ENCODE peak calls at places on chromosome 12, in six cellular contexts. M is IMR-90, Y is mesenchymal stem cell, S is mesendoderm, G is H1, R is trophoblast cell. X is an unnamed sample.
A peak's percentile ranks its signal among the peaks of the same experiment; 100 is the strongest.

GRCh38 chr12:53115891-53116675 is 12.8 kb downstream of the SOAT2 start:
- DNase-seq in G (no peak), Y (no peak), M (no peak), R (no peak), S (no peak), X (no peak)

GRCh38 chr12:53739285-53740129 is 12.3 kb upstream of the CALCOCO1 start:
- DNase-seq in G (no peak), Y (no peak), M (no peak), R (no peak), S (no peak), X (no peak)

GRCh38 chr12:52378091-52378490 is 7.4 kb downstream of the KRT84 start:
- DNase-seq in S (no peak), R (no peak), G (no peak), M (no peak), Y (no peak), X (no peak)

GRCh38 chr12:65327207-65328076 is 49.0 kb downstream of the MSRB3 start:
- DNase-seq in G (no peak), S (no peak), R (no peak), Y (peak; percentile 58), M (peak; percentile 91), X (no peak)

GRCh38 chr12:9741726-9742125 is 8.8 kb upstream of the CLECL1 start:
- DNase-seq in M (no peak), S (no peak), Y (no peak), G (no peak), R (no peak), X (no peak)

GRCh38 chr12:104976703-104977102 is 9.4 kb upstream of the NOPCHAP1 start:
- DNase-seq in G (peak; percentile 57), M (no peak), S (no peak), R (no peak), Y (no peak), X (no peak)

GRCh38 chr12:97167598-97167997 is 260.5 kb downstream of the NEDD1 start:
- DNase-seq in R (no peak), Y (no peak), M (no peak), S (no peak), G (no peak), X (no peak)

GRCh38 chr12:53980448-53981388 is 4.2 kb upstream of the HOXC10 start:
- DNase-seq in S (no peak), Y (no peak), M (no peak), R (no peak), G (no peak), X (no peak)

GRCh38 chr12:2364566-2365165 is 311.9 kb downstream of the CACNA1C start:
- DNase-seq in S (peak; percentile 32), R (peak; percentile 16), M (no peak), Y (no peak), G (no peak), X (no peak)

GRCh38 chr12:31000751-31001150 is 72.9 kb upstream of the DDX11 start:
- DNase-seq in S (no peak), R (no peak), M (peak; percentile 34), Y (peak; percentile 43), G (no peak), X (no peak)

GRCh38 chr12:131911251-131911650 is 16.8 kb downstream of the ULK1 start:
- DNase-seq in S (no peak), M (no peak), Y (no peak), R (no peak), G (no peak), X (no peak)

GRCh38 chr12:49549735-49550710 is 11.2 kb downstream of the KCNH3 start:
- DNase-seq in Y (no peak), R (no peak), M (no peak), G (no peak), S (no peak), X (no peak)

GRCh38 chr12:31507966-31508365 is 83.0 kb downstream of the DENND5B start:
- DNase-seq in S (no peak), Y (peak; percentile 61), G (no peak), R (peak; percentile 17), M (peak; percentile 70), X (no peak)

GRCh38 chr12:100842156-100842555 is 47.6 kb downstream of the ANO4 start:
- DNase-seq in G (no peak), M (no peak), R (peak; percentile 49), Y (no peak), S (no peak), X (no peak)

GRCh38 chr12:94271351-94271750 is 123.0 kb downstream of the PLXNC1 start:
- DNase-seq in G (no peak), Y (no peak), S (no peak), R (no peak), M (no peak), X (no peak)

GRCh38 chr12:55673638-55674037 is 34.1 kb downstream of the ITGA7 start:
- DNase-seq in G (no peak), R (no peak), S (no peak), Y (no peak), M (no peak), X (no peak)

GRCh38 chr12:2282321-2282720 is 229.5 kb downstream of the CACNA1C start:
- DNase-seq in Y (no peak), S (peak; percentile 82), G (no peak), R (no peak), M (no peak), X (no peak)

GRCh38 chr12:131436922-131437705 is 273.8 kb upstream of the SFSWAP start:
- DNase-seq in G (peak; percentile 46), Y (no peak), R (no peak), S (peak; percentile 20), M (no peak), X (no peak)

GRCh38 chr12:9926876-9927275 is 5.3 kb downstream of the CLEC2A start:
- DNase-seq in S (no peak), G (no peak), R (peak; percentile 58), Y (peak; percentile 7), M (no peak), X (no peak)

GRCh38 chr12:108572166-108572790 is 9.9 kb downstream of the ISCU start:
- DNase-seq in M (no peak), S (no peak), G (peak; percentile 23), R (no peak), Y (no peak), X (no peak)

GRCh38 chr12:5884285-5884684 is 60.8 kb downstream of the ANO2 start:
- DNase-seq in R (no peak), Y (no peak), G (no peak), S (no peak), M (no peak), X (no peak)

DNA sequence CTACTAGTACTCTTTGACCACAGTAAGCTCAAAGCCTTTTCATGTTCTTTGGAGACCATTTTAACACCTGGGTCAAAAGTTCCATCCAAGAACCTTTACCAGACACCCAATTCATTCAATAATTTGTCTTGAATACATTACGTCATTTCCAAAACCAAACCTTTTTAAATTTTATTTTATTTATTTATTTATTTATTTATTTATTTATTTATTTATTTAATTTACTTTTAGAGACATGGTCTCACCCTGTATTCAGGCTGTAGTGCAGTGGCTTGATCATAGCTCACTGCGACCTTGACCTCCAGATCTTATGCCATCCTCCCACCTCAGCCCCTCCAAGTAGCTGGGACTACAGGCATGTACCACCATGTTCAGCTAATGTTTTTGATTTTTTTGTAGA is 113.5 kb downstream of the BCAT1 start:
- DNase-seq in Y (no peak), M (no peak), S (no peak), G (no peak), R (no peak), X (no peak)
- H3K36me3 ChIP-seq in Y (peaks cover 16% of the 10 kb centered on the region), M (peaks cover 20% of the 10 kb centered on the region), S (no peaks in the 10 kb centered on the region), G (peaks cover 50% of the 10 kb centered on the region), R (peaks cover 10% of the 10 kb centered on the region), X (peaks cover 93% of the 10 kb centered on the region)

DNA sequence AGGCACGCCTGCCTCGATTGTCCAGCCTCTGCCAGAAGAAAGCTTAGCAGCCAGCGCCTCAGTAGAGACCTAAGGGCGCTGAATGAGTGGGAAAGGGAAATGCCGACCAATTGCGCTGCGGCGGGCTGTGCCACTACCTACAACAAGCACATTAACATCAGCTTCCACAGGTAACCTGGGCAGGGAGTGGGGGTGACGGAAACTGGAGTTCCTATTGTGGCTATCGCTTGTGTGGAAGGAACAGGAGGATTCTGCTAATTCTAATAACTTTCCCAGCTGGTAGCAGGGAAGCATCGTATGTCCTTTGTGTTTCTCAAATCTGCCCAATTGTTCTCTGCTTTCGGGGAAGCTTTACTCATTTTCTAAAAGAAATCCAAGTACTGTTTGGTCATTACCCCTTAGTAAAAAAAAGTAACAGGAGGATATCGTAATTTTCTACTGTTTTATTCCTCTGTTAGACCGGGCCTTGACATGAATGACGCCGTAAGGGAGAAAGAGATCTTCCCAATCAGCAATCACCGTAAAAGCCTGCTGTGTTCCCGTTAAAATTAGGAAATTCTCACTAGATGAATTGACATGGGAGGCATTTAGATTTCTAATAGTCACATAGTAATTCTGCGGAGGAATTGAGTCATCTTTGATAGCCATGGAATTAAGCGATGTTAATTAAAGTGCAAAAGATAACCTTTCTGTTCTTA is 459 bp downstream of the THAP2 start:
- DNase-seq in Y (no peak), R (peak; percentile 27), S (no peak), M (peak; percentile 15), G (no peak), X (no peak)
- H3K23ac ChIP-seq in Y (no peak overlapping the region), R (no peak overlapping the region), S (peak overlapping the region; percentile 32), M (peak overlapping the region; percentile 93), G (no peak overlapping the region), X (no peak overlapping the region)

DNA sequence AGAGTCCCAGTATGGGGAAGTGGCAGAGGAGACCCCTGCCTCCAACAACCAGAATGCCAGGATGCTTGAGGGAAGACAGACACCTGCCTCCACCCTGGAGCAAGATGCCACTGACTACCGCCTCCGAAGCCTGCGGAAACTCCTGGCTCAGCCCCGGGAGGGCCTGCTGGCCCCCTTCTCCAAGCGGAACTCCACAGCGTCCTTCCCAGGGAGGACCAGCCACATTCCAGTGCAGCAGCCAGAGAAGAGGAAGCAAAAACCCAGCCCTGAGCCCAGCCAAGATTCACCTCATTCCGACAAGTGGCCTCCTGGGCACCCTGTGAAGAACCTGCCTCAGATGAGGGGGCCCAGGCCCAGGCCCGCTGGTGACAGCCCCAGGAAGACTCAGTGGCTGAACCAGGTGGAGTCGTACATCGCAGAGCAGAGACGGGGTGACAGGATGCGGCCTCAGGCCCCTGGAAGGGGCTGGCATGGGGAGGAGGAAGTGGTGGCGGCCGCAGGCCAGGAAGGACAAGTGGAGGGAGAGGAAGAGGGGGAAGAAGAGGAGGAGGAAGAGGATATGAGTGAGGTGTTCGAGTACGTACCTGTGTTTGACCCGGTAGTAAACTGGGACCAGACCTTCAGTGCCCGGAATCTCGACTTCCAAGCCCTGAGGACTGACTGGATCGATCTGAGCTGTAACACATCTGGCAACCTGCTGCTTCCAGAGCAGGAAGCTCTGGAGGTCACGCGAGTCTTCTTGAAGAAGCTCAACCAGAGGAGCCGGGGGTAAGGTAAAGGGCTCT is 93.7 kb downstream of the B4GALNT3 start:
- DNase-seq in S (no peak), Y (no peak), R (no peak), M (no peak), G (no peak), X (no peak)
- H3K9ac ChIP-seq in S (no peak overlapping the region), Y (no peak overlapping the region), R (no peak overlapping the region), M (no peak overlapping the region), G (no peak overlapping the region), X (no peak overlapping the region)

DNA sequence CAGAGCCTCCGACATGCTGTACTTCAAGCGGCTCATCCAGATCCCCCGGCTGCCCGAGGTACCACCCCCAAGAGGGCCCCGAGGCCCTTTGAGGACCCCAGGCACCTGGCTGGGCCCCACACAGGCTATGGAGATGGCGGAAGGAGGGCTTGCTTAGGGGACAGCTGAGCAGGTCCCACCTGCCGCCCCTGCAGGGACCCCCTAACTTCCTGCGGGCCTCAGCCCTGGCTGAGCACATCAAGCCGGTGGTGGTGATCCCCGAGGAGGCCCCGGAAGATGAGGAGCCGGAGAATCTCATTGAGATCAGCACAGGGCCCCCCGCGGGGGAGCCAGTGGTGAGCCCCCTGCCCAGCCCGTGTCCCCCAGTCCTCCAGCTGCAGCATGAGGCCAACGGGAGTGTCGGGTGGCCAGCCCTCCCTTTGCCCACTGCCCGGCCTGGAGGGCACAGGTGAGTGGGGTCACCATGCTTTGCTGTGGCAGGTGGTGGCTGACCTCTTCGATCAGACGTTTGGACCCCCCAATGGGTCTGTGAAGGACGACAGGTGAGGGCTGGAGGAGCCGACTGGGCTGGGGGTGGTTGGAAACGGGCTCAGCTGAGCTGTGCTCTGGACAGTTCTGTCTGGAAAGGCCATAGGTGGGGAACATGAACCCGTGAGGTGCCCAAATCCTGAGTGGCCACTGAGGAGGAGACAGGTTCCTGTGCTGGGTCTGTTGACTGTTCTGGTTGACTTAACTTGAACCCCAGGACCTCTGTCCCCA is 20.0 kb downstream of the HIP1R start:
- DNase-seq in G (no peak), R (no peak), Y (no peak), S (no peak), M (no peak), X (no peak)
- H3K36me3 ChIP-seq in G (peaks cover 3% of the 10 kb centered on the region), R (peaks cover 7% of the 10 kb centered on the region), Y (peaks cover 3% of the 10 kb centered on the region), S (no peaks in the 10 kb centered on the region), M (peaks cover 5% of the 10 kb centered on the region), X (peaks cover 5% of the 10 kb centered on the region)